ENCODE peak calls at places on chromosomes 2 and 18, in five cellular contexts. N, E, J, P and A are unnamed samples.

GRCh38 chr2:174327958-174328308 is 6.8 kb upstream of the SP9 start:
- DNase-seq in E (no peak), N (no peak), J (no peak), P (no peak), A (no peak)

GRCh38 chr2:222300725-222301295 is 2.0 kb upstream of the PAX3 start:
- DNase-seq in N (no peak), P (no peak), J (no peak), E (no peak), A (no peak)

GRCh38 chr2:47230418-47230817 is 75.3 kb upstream of the STPG4 start:
- DNase-seq in N (no peak), P (no peak), J (no peak), E (no peak), A (no peak)

GRCh38 chr2:15939556-15939853 is 845 bp upstream of the MYCN start:
- DNase-seq in J (peak; percentile 40), P (peak; percentile 58), E (no peak), N (no peak), A (peak; percentile 88)

GRCh38 chr18:45566025-45566740 is 49.1 kb upstream of the SLC14A2 start:
- DNase-seq in P (no peak), E (no peak), N (no peak), J (no peak), A (no peak)

GRCh38 chr2:21396252-21396651 is 272.5 kb downstream of the TDRD15 start:
- DNase-seq in P (no peak), J (no peak), N (no peak), E (no peak), A (no peak)

GRCh38 chr2:152054593-152054992 is 44.3 kb downstream of the CACNB4 start:
- DNase-seq in J (peak; percentile 36), P (no peak), N (no peak), E (no peak), A (no peak)

GRCh38 chr2:47189635-47190034 is 34.5 kb upstream of the STPG4 start:
- DNase-seq in N (no peak), J (no peak), E (no peak), P (no peak), A (no peak)

GRCh38 chr18:8933714-8934284 is 168.7 kb upstream of the NDUFV2 start:
- DNase-seq in J (no peak), E (no peak), P (no peak), N (no peak), A (no peak)

GRCh38 chr18:79139206-79139605 is 70.0 kb downstream of the ATP9B start:
- DNase-seq in J (no peak), N (no peak), E (no peak), P (no peak), A (no peak)

GRCh38 chr2:234983011-234983726 is 31.4 kb downstream of the SH3BP4 start:
- DNase-seq in E (no peak), J (no peak), P (no peak), N (no peak), A (no peak)

GRCh38 chr2:159615936-159616733 is at the start of gene BAZ2B:
- DNase-seq in J (peak; percentile 12), P (peak; percentile 61), N (peak; percentile 39), E (no peak), A (peak; percentile 66)

GRCh38 chr2:64202206-64202864 is 58.1 kb upstream of the PELI1 start:
- DNase-seq in E (peak; percentile 45), P (no peak), J (no peak), N (no peak), A (no peak)

GRCh38 chr18:52348209-52348608 is 8.2 kb downstream of the DCC start:
- DNase-seq in N (peak; percentile 28), E (no peak), P (peak; percentile 41), J (no peak), A (no peak)

GRCh38 chr2:48006094-48006493 is 99.8 kb upstream of the FBXO11 start:
- DNase-seq in P (peak; percentile 77), J (no peak), E (no peak), N (no peak), A (no peak)

GRCh38 chr2:210337159-210337558 is 22.2 kb upstream of the MYL1 start:
- DNase-seq in P (no peak), N (no peak), E (no peak), J (no peak), A (no peak)

GRCh38 chr2:189165656-189166380 is 13.7 kb downstream of the COL5A2 start:
- DNase-seq in E (no peak), P (no peak), N (no peak), J (no peak), A (no peak)

GRCh38 chr2:1707771-1708351 is 36.5 kb downstream of the PXDN start:
- DNase-seq in E (no peak), P (no peak), J (no peak), N (no peak), A (peak; percentile 78)

GRCh38 chr2:136510244-136510643 is 255.1 kb upstream of the THSD7B start:
- DNase-seq in P (no peak), N (no peak), J (no peak), E (no peak), A (no peak)

GRCh38 chr18:63344263-63344662 is 22.7 kb downstream of the KDSR start:
- DNase-seq in N (no peak), J (no peak), P (no peak), E (no peak), A (no peak)

GRCh38 chr2:30232801-30233130 is 1.4 kb downstream of the LBH start:
- DNase-seq in P (no peak), J (no peak), E (no peak), N (no peak), A (no peak)

GRCh38 chr2:226915846-226916360 is 80.0 kb downstream of the RHBDD1 start:
- DNase-seq in E (no peak), P (no peak), N (no peak), J (no peak), A (no peak)

GRCh38 chr2:217412721-217413120 is 552.9 kb upstream of the TNP1 start:
- DNase-seq in J (no peak), E (no peak), N (no peak), P (no peak), A (no peak)

GRCh38 chr2:28505361-28505760 is 9.5 kb downstream of the PLB1 start:
- DNase-seq in E (no peak), P (no peak), N (no peak), J (no peak), A (no peak)

GRCh38 chr18:71837560-71837959 is 706.6 kb downstream of the CBLN2 start:
- DNase-seq in E (no peak), N (no peak), J (no peak), P (no peak), A (no peak)

GRCh38 chr2:29876374-29876773 is 45.0 kb downstream of the ALK start:
- DNase-seq in P (no peak), J (no peak), N (no peak), E (no peak), A (no peak)

GRCh38 chr2:4995466-4995865 is 696.7 kb upstream of the SOX11 start:
- DNase-seq in N (no peak), E (no peak), J (no peak), P (no peak), A (no peak)

GRCh38 chr2:10161961-10162441 is 39.5 kb downstream of the RRM2 start:
- DNase-seq in P (no peak), E (no peak), J (no peak), N (no peak), A (peak; percentile 36)

GRCh38 chr2:7672027-7672684 is 754.9 kb downstream of the RNF144A start:
- DNase-seq in P (peak; percentile 62), N (peak; percentile 49), J (peak; percentile 54), E (peak; percentile 35), A (peak; percentile 49)

DNA sequence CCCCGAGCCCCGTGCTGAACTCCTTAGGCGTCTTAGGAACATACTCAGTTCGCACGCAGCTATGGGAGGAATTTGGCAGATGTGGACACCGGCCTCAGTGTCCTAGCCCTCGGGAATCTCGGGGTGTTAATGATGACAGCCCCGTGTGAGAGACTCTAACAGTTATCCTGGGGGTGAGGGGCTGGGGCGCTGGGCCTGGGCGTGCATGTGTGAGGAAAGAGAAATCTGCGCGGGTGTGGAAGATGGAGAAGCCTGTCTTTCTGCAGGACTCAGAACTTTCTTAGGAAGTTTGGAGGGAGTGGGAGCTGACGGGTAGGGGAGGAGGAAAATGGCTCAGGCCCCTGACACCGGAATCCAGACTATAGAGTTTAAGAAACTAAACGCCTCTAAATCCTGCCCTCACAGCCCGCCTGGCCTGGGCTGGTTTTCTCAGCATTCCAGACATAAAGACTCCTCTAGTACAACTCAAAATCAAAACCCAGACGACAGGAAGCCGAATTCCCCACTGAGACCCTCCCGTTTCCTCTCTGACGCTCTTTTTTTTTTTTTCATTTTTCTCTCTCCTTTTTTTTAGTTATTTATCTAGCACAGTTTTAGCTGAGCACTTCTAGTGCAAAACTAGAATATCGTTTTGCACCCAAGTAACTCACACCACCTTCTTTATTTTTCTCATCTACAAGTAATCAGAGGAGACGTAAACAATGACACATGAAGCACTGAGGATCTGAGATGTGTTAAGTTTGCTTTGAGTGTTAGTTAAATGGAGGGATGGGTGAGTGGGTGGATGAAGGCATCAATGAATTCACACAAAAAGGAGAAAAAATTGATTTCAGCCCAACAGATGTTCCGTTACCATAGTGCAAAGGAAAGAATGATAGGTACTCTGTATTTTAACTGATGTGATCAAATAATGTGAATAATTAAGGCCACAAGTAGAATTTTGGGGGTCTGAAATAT is 1.2 kb upstream of the HAAO start:
- DNase-seq in E (no peak), P (no peak), N (no peak), J (no peak), A (peak; percentile 42)
- H2AFZ ChIP-seq in E (peak overlapping the region; percentile 65), P (no peak overlapping the region), N (no peak overlapping the region), J (no peak overlapping the region), A (no peak overlapping the region)

GRCh38 chr2:231554327-231554726 is 24.1 kb upstream of the NMUR1 start:
- DNase-seq in E (no peak), P (no peak), N (no peak), J (no peak), A (no peak)

GRCh38 chr2:231556981-231557380 is 26.7 kb upstream of the NMUR1 start:
- DNase-seq in J (no peak), N (no peak), E (no peak), P (no peak), A (no peak)

GRCh38 chr2:231552752-231553151 is 22.5 kb upstream of the NMUR1 start:
- DNase-seq in N (no peak), E (no peak), J (no peak), P (no peak), A (no peak)

GRCh38 chr2:231554748-231555545 is 24.7 kb upstream of the NMUR1 start:
- DNase-seq in N (no peak), P (no peak), E (no peak), J (no peak), A (no peak)

GRCh38 chr2:231557571-231558217 is 27.4 kb upstream of the NMUR1 start:
- DNase-seq in E (peak; percentile 49), P (peak; percentile 62), N (peak; percentile 58), J (peak; percentile 61), A (peak; percentile 79)
- TF ChIP-seq YY1 in E (peak; percentile 26), P (no peak), N (no peak), J (no peak), A (no peak)

DNA sequence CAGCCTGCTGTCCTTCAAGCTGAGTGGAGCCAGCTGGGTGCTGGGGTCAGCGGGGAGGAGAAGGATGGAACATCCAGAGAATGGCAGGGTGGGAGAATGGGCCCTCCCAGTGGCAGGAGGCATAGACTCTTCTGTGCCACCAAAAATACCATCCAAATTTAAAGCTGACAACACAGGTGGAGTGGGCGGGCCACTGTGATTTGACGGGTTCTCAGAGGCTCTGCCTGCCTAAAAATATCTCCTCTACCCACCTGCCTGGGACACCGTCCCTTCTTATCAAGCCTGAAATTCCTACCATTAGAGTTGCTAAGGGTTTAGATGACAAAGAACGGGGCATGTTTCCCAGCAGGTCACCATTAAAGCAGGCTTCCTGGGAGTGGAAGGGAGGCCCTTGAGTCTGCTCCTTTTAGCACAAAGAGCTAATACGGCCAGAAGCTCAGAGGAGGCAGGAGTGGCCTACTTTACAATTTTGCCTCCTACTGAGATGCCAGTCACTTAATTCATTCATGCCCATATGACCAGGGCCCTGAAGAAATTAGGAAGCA is 19.8 kb upstream of the MARCHF4 start:
- DNase-seq in J (no peak), P (no peak), E (no peak), N (no peak), A (no peak)
- H2AFZ ChIP-seq in J (no peak overlapping the region), P (no peak overlapping the region), E (no peak overlapping the region), N (no peak overlapping the region), A (no peak overlapping the region)

GRCh38 chr2:100730290-100730868 is 89.6 kb upstream of the NPAS2 start:
- DNase-seq in J (peak; percentile 62), E (no peak), P (peak; percentile 13), N (peak; percentile 82), A (peak; percentile 21)
- TF ChIP-seq YY1 in J (no peak), E (no peak), P (no peak), N (peak; percentile 52), A (no peak)